ENCODE peak calls at places on chromosomes 6 and 20, in eight cellular contexts. One of them, this sample, is unnamed. For H3K27me3, the result is how much of the 10 kb centered on the place peaks cover.

GRCh38 chr6:157884756-157885155 is 61.7 kb downstream of the SNX9 start:
- DNase-seq in fibroblast of lung: no peak
- DNase-seq in iPS DF 6.9: no peak
- DNase-seq in H1: no peak
- DNase-seq in uterus: no peak
- DNase-seq in HCT116: no peak
- DNase-seq in CD8-positive, alpha-beta memory T cell: no peak
- DNase-seq in heart right ventricle: no peak
- DNase-seq in this sample: no peak

GRCh38 chr6:148611213-148611612 is 135.6 kb upstream of the UST start:
- DNase-seq in fibroblast of lung: peak
- DNase-seq in iPS DF 6.9: no peak
- DNase-seq in H1: no peak
- DNase-seq in uterus: peak
- DNase-seq in HCT116: no peak
- DNase-seq in CD8-positive, alpha-beta memory T cell: no peak
- DNase-seq in heart right ventricle: peak
- DNase-seq in this sample: peak

GRCh38 chr6:148530394-148530923 is 187.8 kb downstream of the SASH1 start:
- DNase-seq in fibroblast of lung: peak
- DNase-seq in iPS DF 6.9: no peak
- DNase-seq in H1: no peak
- DNase-seq in uterus: no peak
- DNase-seq in HCT116: no peak
- DNase-seq in CD8-positive, alpha-beta memory T cell: no peak
- DNase-seq in heart right ventricle: no peak
- DNase-seq in this sample: peak

GRCh38 chr6:158053377-158054313 is 72.0 kb downstream of the SYNJ2 start:
- DNase-seq in fibroblast of lung: no peak
- DNase-seq in iPS DF 6.9: no peak
- DNase-seq in H1: no peak
- DNase-seq in uterus: no peak
- DNase-seq in HCT116: no peak
- DNase-seq in CD8-positive, alpha-beta memory T cell: no peak
- DNase-seq in heart right ventricle: no peak
- DNase-seq in this sample: no peak

GRCh38 chr20:56439784-56440291 is 27.8 kb downstream of the CASS4 start:
- DNase-seq in fibroblast of lung: peak
- DNase-seq in iPS DF 6.9: no peak
- DNase-seq in H1: no peak
- DNase-seq in uterus: no peak
- DNase-seq in HCT116: no peak
- DNase-seq in CD8-positive, alpha-beta memory T cell: no peak
- DNase-seq in heart right ventricle: peak
- DNase-seq in this sample: no peak

GRCh38 chr6:20236344-20236743 is 24.1 kb upstream of the MBOAT1 start:
- DNase-seq in fibroblast of lung: no peak
- DNase-seq in iPS DF 6.9: no peak
- DNase-seq in H1: no peak
- DNase-seq in uterus: no peak
- DNase-seq in HCT116: no peak
- DNase-seq in CD8-positive, alpha-beta memory T cell: peak
- DNase-seq in heart right ventricle: no peak
- DNase-seq in this sample: no peak

GRCh38 chr6:158703840-158704822 is 54.3 kb downstream of the SYTL3 start:
- DNase-seq in fibroblast of lung: peak
- DNase-seq in iPS DF 6.9: peak
- DNase-seq in H1: peak
- DNase-seq in uterus: peak
- DNase-seq in HCT116: peak
- DNase-seq in CD8-positive, alpha-beta memory T cell: peak
- DNase-seq in heart right ventricle: peak
- DNase-seq in this sample: peak

GRCh38 chr6:11824986-11825385 is 46.4 kb upstream of the ADTRP start:
- DNase-seq in fibroblast of lung: peak
- DNase-seq in iPS DF 6.9: no peak
- DNase-seq in H1: no peak
- DNase-seq in uterus: no peak
- DNase-seq in HCT116: no peak
- DNase-seq in CD8-positive, alpha-beta memory T cell: no peak
- DNase-seq in heart right ventricle: no peak
- DNase-seq in this sample: no peak

GRCh38 chr6:3542032-3542640 is 85.3 kb upstream of the SLC22A23 start:
- DNase-seq in fibroblast of lung: no peak
- DNase-seq in iPS DF 6.9: no peak
- DNase-seq in H1: no peak
- DNase-seq in uterus: no peak
- DNase-seq in HCT116: no peak
- DNase-seq in CD8-positive, alpha-beta memory T cell: no peak
- DNase-seq in heart right ventricle: no peak
- DNase-seq in this sample: no peak

GRCh38 chr20:4150095-4150492 is 134.7 kb upstream of the RNF24 start:
- DNase-seq in fibroblast of lung: peak
- DNase-seq in iPS DF 6.9: no peak
- DNase-seq in H1: no peak
- DNase-seq in uterus: no peak
- DNase-seq in HCT116: no peak
- DNase-seq in CD8-positive, alpha-beta memory T cell: no peak
- DNase-seq in heart right ventricle: no peak
- DNase-seq in this sample: no peak

GRCh38 chr6:131858765-131859490 is 51.1 kb downstream of the ENPP1 start:
- DNase-seq in fibroblast of lung: peak
- DNase-seq in iPS DF 6.9: no peak
- DNase-seq in H1: no peak
- DNase-seq in uterus: no peak
- DNase-seq in HCT116: no peak
- DNase-seq in CD8-positive, alpha-beta memory T cell: no peak
- DNase-seq in heart right ventricle: no peak
- DNase-seq in this sample: no peak

GRCh38 chr6:170420791-170421776 is 114.5 kb downstream of the FAM120B start:
- DNase-seq in fibroblast of lung: no peak
- DNase-seq in iPS DF 6.9: no peak
- DNase-seq in H1: no peak
- DNase-seq in uterus: no peak
- DNase-seq in HCT116: no peak
- DNase-seq in CD8-positive, alpha-beta memory T cell: no peak
- DNase-seq in heart right ventricle: no peak
- DNase-seq in this sample: no peak

GRCh38 chr6:170423030-170423429 is 116.5 kb downstream of the FAM120B start:
- DNase-seq in fibroblast of lung: no peak
- DNase-seq in iPS DF 6.9: no peak
- DNase-seq in H1: peak
- DNase-seq in uterus: no peak
- DNase-seq in HCT116: no peak
- DNase-seq in CD8-positive, alpha-beta memory T cell: no peak
- DNase-seq in heart right ventricle: no peak
- DNase-seq in this sample: no peak

GRCh38 chr6:170421921-170422320 is 115.4 kb downstream of the FAM120B start:
- DNase-seq in fibroblast of lung: no peak
- DNase-seq in iPS DF 6.9: no peak
- DNase-seq in H1: no peak
- DNase-seq in uterus: no peak
- DNase-seq in HCT116: no peak
- DNase-seq in CD8-positive, alpha-beta memory T cell: no peak
- DNase-seq in heart right ventricle: no peak
- DNase-seq in this sample: no peak

GRCh38 chr6:170424634-170425126 is 118.1 kb downstream of the FAM120B start:
- DNase-seq in fibroblast of lung: no peak
- DNase-seq in iPS DF 6.9: no peak
- DNase-seq in H1: no peak
- DNase-seq in uterus: no peak
- DNase-seq in HCT116: no peak
- DNase-seq in CD8-positive, alpha-beta memory T cell: no peak
- DNase-seq in heart right ventricle: no peak
- DNase-seq in this sample: no peak

GRCh38 chr6:170423814-170424633 is 117.5 kb downstream of the FAM120B start:
- DNase-seq in fibroblast of lung: peak
- DNase-seq in iPS DF 6.9: no peak
- DNase-seq in H1: no peak
- DNase-seq in uterus: no peak
- DNase-seq in HCT116: no peak
- DNase-seq in CD8-positive, alpha-beta memory T cell: no peak
- DNase-seq in heart right ventricle: no peak
- DNase-seq in this sample: no peak
- H3K27me3 ChIP-seq in fibroblast of lung: under half
- H3K27me3 ChIP-seq in iPS DF 6.9: under half
- H3K27me3 ChIP-seq in H1: under half
- H3K27me3 ChIP-seq in uterus: under half
- H3K27me3 ChIP-seq in HCT116: under half
- H3K27me3 ChIP-seq in CD8-positive, alpha-beta memory T cell: under half
- H3K27me3 ChIP-seq in heart right ventricle: under half
- H3K27me3 ChIP-seq in this sample: under half

GRCh38 chr6:149940673-149940984 is 1.2 kb upstream of the ULBP2 start:
- DNase-seq in fibroblast of lung: no peak
- DNase-seq in iPS DF 6.9: no peak
- DNase-seq in H1: no peak
- DNase-seq in uterus: no peak
- DNase-seq in HCT116: no peak
- DNase-seq in CD8-positive, alpha-beta memory T cell: no peak
- DNase-seq in heart right ventricle: no peak
- DNase-seq in this sample: peak

GRCh38 chr6:149941583-149942460 is at the start of gene ULBP2:
- DNase-seq in fibroblast of lung: peak
- DNase-seq in iPS DF 6.9: no peak
- DNase-seq in H1: no peak
- DNase-seq in uterus: peak
- DNase-seq in HCT116: peak
- DNase-seq in CD8-positive, alpha-beta memory T cell: peak
- DNase-seq in heart right ventricle: peak
- DNase-seq in this sample: peak

GRCh38 chr6:149938571-149939462 is 3.0 kb upstream of the ULBP2 start:
- DNase-seq in fibroblast of lung: peak
- DNase-seq in iPS DF 6.9: no peak
- DNase-seq in H1: no peak
- DNase-seq in uterus: no peak
- DNase-seq in HCT116: no peak
- DNase-seq in CD8-positive, alpha-beta memory T cell: peak
- DNase-seq in heart right ventricle: no peak
- DNase-seq in this sample: no peak

GRCh38 chr6:149939909-149940672 is 1.7 kb upstream of the ULBP2 start:
- DNase-seq in fibroblast of lung: no peak
- DNase-seq in iPS DF 6.9: no peak
- DNase-seq in H1: no peak
- DNase-seq in uterus: no peak
- DNase-seq in HCT116: no peak
- DNase-seq in CD8-positive, alpha-beta memory T cell: no peak
- DNase-seq in heart right ventricle: no peak
- DNase-seq in this sample: no peak

GRCh38 chr6:149942461-149942829 is 631 bp downstream of the ULBP2 start:
- DNase-seq in fibroblast of lung: no peak
- DNase-seq in iPS DF 6.9: no peak
- DNase-seq in H1: no peak
- DNase-seq in uterus: no peak
- DNase-seq in HCT116: no peak
- DNase-seq in CD8-positive, alpha-beta memory T cell: no peak
- DNase-seq in heart right ventricle: no peak
- DNase-seq in this sample: no peak
- H3K27me3 ChIP-seq in fibroblast of lung: under half
- H3K27me3 ChIP-seq in iPS DF 6.9: half or more
- H3K27me3 ChIP-seq in H1: half or more
- H3K27me3 ChIP-seq in uterus: under half
- H3K27me3 ChIP-seq in HCT116: under half
- H3K27me3 ChIP-seq in CD8-positive, alpha-beta memory T cell: under half
- H3K27me3 ChIP-seq in heart right ventricle: under half
- H3K27me3 ChIP-seq in this sample: under half

GRCh38 chr20:63461364-63461763 is 11.1 kb downstream of the KCNQ2 start:
- DNase-seq in fibroblast of lung: no peak
- DNase-seq in iPS DF 6.9: no peak
- DNase-seq in H1: no peak
- DNase-seq in uterus: no peak
- DNase-seq in HCT116: no peak
- DNase-seq in CD8-positive, alpha-beta memory T cell: no peak
- DNase-seq in heart right ventricle: no peak
- DNase-seq in this sample: no peak
- H3K27me3 ChIP-seq in fibroblast of lung: under half
- H3K27me3 ChIP-seq in iPS DF 6.9: under half
- H3K27me3 ChIP-seq in H1: under half
- H3K27me3 ChIP-seq in uterus: under half
- H3K27me3 ChIP-seq in HCT116: under half
- H3K27me3 ChIP-seq in CD8-positive, alpha-beta memory T cell: under half
- H3K27me3 ChIP-seq in heart right ventricle: under half
- H3K27me3 ChIP-seq in this sample: under half

GRCh38 chr20:62019881-62020492 is 45.7 kb downstream of the TAF4 start:
- DNase-seq in fibroblast of lung: no peak
- DNase-seq in iPS DF 6.9: no peak
- DNase-seq in H1: no peak
- DNase-seq in uterus: no peak
- DNase-seq in HCT116: no peak
- DNase-seq in CD8-positive, alpha-beta memory T cell: no peak
- DNase-seq in heart right ventricle: peak
- DNase-seq in this sample: peak

GRCh38 chr20:62020935-62021701 is 44.6 kb downstream of the TAF4 start:
- DNase-seq in fibroblast of lung: peak
- DNase-seq in iPS DF 6.9: no peak
- DNase-seq in H1: no peak
- DNase-seq in uterus: peak
- DNase-seq in HCT116: no peak
- DNase-seq in CD8-positive, alpha-beta memory T cell: no peak
- DNase-seq in heart right ventricle: peak
- DNase-seq in this sample: no peak

GRCh38 chr20:62015445-62016288 is 50.0 kb downstream of the TAF4 start:
- DNase-seq in fibroblast of lung: no peak
- DNase-seq in iPS DF 6.9: no peak
- DNase-seq in H1: no peak
- DNase-seq in uterus: no peak
- DNase-seq in HCT116: no peak
- DNase-seq in CD8-positive, alpha-beta memory T cell: no peak
- DNase-seq in heart right ventricle: no peak
- DNase-seq in this sample: no peak

GRCh38 chr20:62019144-62019805 is 46.4 kb downstream of the TAF4 start:
- DNase-seq in fibroblast of lung: no peak
- DNase-seq in iPS DF 6.9: no peak
- DNase-seq in H1: no peak
- DNase-seq in uterus: no peak
- DNase-seq in HCT116: no peak
- DNase-seq in CD8-positive, alpha-beta memory T cell: no peak
- DNase-seq in heart right ventricle: no peak
- DNase-seq in this sample: peak

DNA sequence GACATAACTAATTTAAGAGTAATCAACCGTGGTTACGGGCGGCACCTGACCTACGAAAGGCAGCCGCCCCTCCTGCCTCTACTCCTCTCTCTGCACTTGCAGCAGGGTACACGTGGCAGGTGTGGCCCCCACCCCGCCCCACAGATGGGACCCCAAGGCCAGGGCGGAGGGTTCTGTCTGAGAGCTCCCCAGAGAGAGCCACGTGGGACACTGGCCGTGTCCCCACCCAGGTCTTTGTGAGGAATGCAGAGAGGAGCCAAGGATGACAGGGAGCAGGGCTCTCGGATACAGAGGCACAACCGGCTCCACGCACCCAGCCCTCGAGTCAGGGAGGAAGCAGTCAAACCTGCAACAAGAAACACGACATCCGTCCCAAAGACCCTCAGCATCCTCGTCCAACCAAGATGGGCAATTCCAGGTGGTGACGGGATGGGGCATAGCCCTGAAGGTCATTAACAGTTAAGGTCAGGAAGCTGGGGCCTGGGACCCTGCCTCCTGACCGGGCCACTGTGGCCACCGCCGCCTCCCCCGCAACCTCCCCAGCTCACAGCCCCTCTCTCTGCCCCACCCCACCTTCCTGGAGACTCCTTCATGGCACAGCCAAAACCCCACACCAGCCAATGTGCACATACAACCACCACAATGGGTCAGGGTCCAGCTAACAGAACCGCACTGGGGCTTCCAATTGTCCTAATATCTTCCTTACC is 47.1 kb downstream of the TAF4 start:
- DNase-seq in fibroblast of lung: no peak
- DNase-seq in iPS DF 6.9: no peak
- DNase-seq in H1: no peak
- DNase-seq in uterus: no peak
- DNase-seq in HCT116: no peak
- DNase-seq in CD8-positive, alpha-beta memory T cell: no peak
- DNase-seq in heart right ventricle: no peak
- DNase-seq in this sample: no peak
- H3K27me3 ChIP-seq in fibroblast of lung: under half
- H3K27me3 ChIP-seq in iPS DF 6.9: under half
- H3K27me3 ChIP-seq in H1: under half
- H3K27me3 ChIP-seq in uterus: under half
- H3K27me3 ChIP-seq in HCT116: under half
- H3K27me3 ChIP-seq in CD8-positive, alpha-beta memory T cell: under half
- H3K27me3 ChIP-seq in heart right ventricle: under half
- H3K27me3 ChIP-seq in this sample: under half